ENCODE peak calls at places on chromosomes 12 and 14, in four cellular contexts. N is fibroblast of villous mesenchyme, M is fibroblast of pulmonary artery, P is lung. V is an unnamed sample.
A peak's percentile ranks its signal among the peaks of the same experiment; 100 is the strongest.

GRCh38 chr14:100037351-100037750 is 27.9 kb upstream of the EVL start:
- DNase-seq in N (peak; percentile 37), M (peak; percentile 67), P (no peak), V (peak; percentile 63)

GRCh38 chr12:85798122-85798521 is 38.1 kb downstream of the RASSF9 start:
- DNase-seq in N (no peak), M (no peak), P (no peak), V (no peak)

GRCh38 chr14:65927871-65928270 is 515.3 kb downstream of the FUT8 start:
- DNase-seq in N (no peak), M (no peak), P (no peak), V (no peak)

GRCh38 chr12:12804432-12804886 is 8.7 kb upstream of the DDX47 start:
- DNase-seq in N (peak; percentile 51), M (peak; percentile 55), P (no peak), V (peak; percentile 48)

GRCh38 chr12:96210376-96211055 is 16.3 kb downstream of the ELK3 start:
- DNase-seq in N (no peak), M (peak; percentile 36), P (no peak), V (no peak)

GRCh38 chr12:11827096-11827841 is 177.8 kb downstream of the ETV6 start:
- DNase-seq in N (peak; percentile 64), M (no peak), P (no peak), V (no peak)

GRCh38 chr14:22885975-22886374 is 3.0 kb downstream of the REM2 start:
- DNase-seq in N (no peak), M (no peak), P (no peak), V (no peak)

GRCh38 chr14:93984987-93985410 is 8.6 kb upstream of the ASB2 start:
- DNase-seq in N (peak; percentile 65), M (peak; percentile 59), P (no peak), V (peak; percentile 53)

GRCh38 chr14:75643985-75644384 is 16.7 kb downstream of the ERG28 start:
- DNase-seq in N (no peak), M (no peak), P (no peak), V (no peak)

GRCh38 chr14:92499216-92499615 is 14.4 kb upstream of the RIN3 start:
- DNase-seq in N (no peak), M (no peak), P (no peak), V (no peak)

GRCh38 chr12:50581226-50582184 is 76.7 kb downstream of the DIP2B start:
- DNase-seq in N (peak; percentile 36), M (peak; percentile 46), P (no peak), V (peak; percentile 45)

GRCh38 chr14:34331728-34332623 is 130.1 kb downstream of the SPTSSA start:
- DNase-seq in N (peak; percentile 55), M (peak; percentile 66), P (peak; percentile 74), V (peak; percentile 63)

GRCh38 chr14:105844047-105844630 is 317.8 kb downstream of the TMEM121 start:
- DNase-seq in N (no peak), M (no peak), P (no peak), V (no peak)

GRCh38 chr12:98653866-98654493 is 8.9 kb downstream of the APAF1 start:
- DNase-seq in N (peak; percentile 77), M (peak; percentile 81), P (no peak), V (peak; percentile 85)

GRCh38 chr12:113720629-113721028 is 245.5 kb downstream of the RBM19 start:
- DNase-seq in N (no peak), M (no peak), P (no peak), V (no peak)

GRCh38 chr14:69693823-69694729 is 72.9 kb upstream of the SRSF5 start:
- DNase-seq in N (no peak), M (peak; percentile 44), P (no peak), V (no peak)

GRCh38 chr12:42325776-42326465 is at the start of the genes PPHLN1 and ZCRB1:
- DNase-seq in N (peak; percentile 89), M (peak; percentile 77), P (peak; percentile 77), V (peak; percentile 93)

GRCh38 chr12:106987846-106988245 is 900 bp upstream of the MTERF2 start:
- DNase-seq in N (no peak), M (no peak), P (no peak), V (no peak)
- H3K4me3 ChIP-seq in N (no peak overlapping the region), M (no peak overlapping the region), P (no peak overlapping the region), V (peak overlapping the region; percentile 93)

DNA sequence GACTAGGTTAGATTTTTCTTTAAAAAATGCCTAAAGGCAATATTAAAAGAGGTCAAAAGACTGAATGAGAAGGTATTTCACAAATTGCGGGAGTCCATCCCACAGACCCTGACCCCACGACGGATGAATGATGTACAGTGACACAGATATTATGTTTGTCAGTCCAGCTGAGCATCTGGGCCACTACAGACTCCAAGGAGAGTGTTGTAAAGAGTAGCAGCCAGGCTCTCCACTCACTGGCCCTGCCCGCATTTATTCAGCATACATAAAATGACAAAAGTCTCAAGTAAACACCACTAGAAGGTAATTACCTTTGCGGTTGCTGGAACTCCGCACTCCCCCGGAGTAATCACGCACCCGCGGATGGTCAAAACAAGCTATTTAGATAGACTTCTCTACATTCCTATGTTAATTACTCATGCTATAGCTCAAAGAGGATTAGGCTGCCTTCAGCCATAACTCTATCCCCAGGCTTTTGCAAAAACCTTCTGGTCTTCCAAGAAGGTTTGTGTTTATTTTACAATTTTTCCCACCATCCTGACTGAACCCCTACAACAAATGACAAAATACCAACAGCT is 18.8 kb upstream of the STRAP start:
- DNase-seq in N (peak; percentile 63), M (no peak), P (no peak), V (peak; percentile 39)
- H3K4me3 ChIP-seq in N (no peak overlapping the region), M (no peak overlapping the region), P (no peak overlapping the region), V (no peak overlapping the region)

GRCh38 chr14:21099596-21099985 is 1.1 kb upstream of the ZNF219 start:
- DNase-seq in N (no peak), M (no peak), P (no peak), V (no peak)
- H3K4me3 ChIP-seq in N (no peak overlapping the region), M (no peak overlapping the region), P (no peak overlapping the region), V (peak overlapping the region; percentile 87)

DNA sequence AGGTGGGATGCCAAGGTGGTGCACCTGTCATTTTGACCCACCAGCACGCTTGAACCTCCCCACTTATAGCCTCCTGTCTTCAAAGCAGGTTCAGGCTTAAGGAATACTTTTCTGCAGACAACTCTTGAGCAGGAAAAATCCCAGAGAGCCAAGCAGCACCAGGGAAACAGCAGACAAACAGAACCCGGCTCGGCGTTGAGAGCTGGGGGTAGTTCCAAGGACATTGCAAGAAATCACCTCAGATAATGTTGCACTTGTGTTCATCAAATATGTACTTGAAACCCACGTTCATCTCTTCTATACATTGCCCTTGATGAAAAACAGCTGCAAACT is 203.6 kb downstream of the PPM1H start:
- DNase-seq in N (no peak), M (no peak), P (no peak), V (peak; percentile 53)
- H3K4me3 ChIP-seq in N (no peak overlapping the region), M (no peak overlapping the region), P (no peak overlapping the region), V (peak overlapping the region; percentile 47)

DNA sequence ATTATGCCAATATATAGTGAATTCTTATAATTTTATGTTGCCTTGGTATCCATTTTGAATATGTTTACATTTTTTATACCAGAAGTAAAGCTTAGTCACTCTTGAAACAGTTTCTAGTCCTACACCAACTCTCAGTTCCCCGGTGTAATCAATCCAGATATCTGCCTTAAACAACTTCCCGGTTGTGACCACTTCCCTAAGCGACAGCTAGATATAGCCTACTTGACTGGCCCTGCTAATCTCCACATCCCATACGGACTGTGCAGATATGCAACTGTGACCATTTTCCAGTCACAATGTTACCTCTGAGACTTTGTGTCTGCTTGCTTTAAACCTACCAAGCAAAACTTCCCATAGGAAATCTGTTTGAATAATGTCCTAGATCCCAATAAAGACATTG is 1551.5 kb upstream of the SEL1L start:
- DNase-seq in N (no peak), M (no peak), P (no peak), V (no peak)
- H3K4me3 ChIP-seq in N (no peak overlapping the region), M (no peak overlapping the region), P (no peak overlapping the region), V (no peak overlapping the region)

DNA sequence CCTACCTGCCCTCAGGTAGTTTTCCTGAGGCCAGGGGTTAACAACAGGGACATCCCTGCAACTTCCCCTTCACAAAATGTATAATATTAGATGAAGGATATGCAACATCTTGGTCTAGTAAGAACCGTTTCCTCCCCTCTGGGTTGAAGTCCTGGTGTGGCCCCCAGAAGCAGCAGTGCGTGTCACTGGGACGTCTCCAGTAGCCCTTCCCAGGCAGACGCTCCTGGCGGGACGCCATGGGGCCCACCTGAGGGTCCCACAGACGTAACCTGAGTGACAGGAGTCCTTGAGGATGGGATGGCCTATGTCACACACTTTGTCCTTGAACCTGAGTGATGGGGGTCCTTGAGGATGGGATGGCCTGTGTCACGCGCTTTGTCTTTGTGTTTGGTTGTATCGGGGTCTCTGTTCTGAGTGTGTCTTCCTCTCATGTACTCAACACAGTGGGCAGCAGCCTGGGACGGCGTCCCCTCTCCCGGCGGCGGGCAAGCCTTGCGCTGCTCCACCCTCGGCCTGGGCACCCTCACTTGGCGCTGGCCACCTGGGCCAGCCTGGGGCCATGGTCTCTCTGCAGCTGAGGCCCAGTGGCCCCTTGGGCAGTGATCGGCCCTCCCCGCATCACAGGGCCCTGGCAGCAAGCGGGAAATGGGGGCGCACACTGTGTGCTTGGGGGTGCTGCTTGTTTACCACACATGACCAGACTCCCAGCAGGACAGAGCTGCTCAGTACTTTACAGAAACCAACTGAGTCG is 14.3 kb upstream of the AMN start:
- DNase-seq in N (no peak), M (no peak), P (no peak), V (no peak)
- H3K4me3 ChIP-seq in N (no peak overlapping the region), M (no peak overlapping the region), P (no peak overlapping the region), V (no peak overlapping the region)

GRCh38 chr12:111905502-111905901 is 63.5 kb downstream of the MAPKAPK5 start:
- DNase-seq in N (no peak), M (no peak), P (no peak), V (no peak)
- H3K4me3 ChIP-seq in N (no peak overlapping the region), M (no peak overlapping the region), P (no peak overlapping the region), V (no peak overlapping the region)

GRCh38 chr12:120260607-120261006 is 4.9 kb downstream of the PXN start:
- DNase-seq in N (no peak), M (no peak), P (no peak), V (no peak)

GRCh38 chr12:120261951-120262851 is 3.3 kb downstream of the PXN start:
- DNase-seq in N (peak; percentile 51), M (no peak), P (no peak), V (no peak)

GRCh38 chr12:120258323-120258896 is 7.1 kb downstream of the PXN start:
- DNase-seq in N (no peak), M (no peak), P (no peak), V (no peak)

GRCh38 chr12:120257041-120257821 is 8.3 kb downstream of the PXN start:
- DNase-seq in N (peak; percentile 67), M (peak; percentile 98), P (no peak), V (peak; percentile 92)

DNA sequence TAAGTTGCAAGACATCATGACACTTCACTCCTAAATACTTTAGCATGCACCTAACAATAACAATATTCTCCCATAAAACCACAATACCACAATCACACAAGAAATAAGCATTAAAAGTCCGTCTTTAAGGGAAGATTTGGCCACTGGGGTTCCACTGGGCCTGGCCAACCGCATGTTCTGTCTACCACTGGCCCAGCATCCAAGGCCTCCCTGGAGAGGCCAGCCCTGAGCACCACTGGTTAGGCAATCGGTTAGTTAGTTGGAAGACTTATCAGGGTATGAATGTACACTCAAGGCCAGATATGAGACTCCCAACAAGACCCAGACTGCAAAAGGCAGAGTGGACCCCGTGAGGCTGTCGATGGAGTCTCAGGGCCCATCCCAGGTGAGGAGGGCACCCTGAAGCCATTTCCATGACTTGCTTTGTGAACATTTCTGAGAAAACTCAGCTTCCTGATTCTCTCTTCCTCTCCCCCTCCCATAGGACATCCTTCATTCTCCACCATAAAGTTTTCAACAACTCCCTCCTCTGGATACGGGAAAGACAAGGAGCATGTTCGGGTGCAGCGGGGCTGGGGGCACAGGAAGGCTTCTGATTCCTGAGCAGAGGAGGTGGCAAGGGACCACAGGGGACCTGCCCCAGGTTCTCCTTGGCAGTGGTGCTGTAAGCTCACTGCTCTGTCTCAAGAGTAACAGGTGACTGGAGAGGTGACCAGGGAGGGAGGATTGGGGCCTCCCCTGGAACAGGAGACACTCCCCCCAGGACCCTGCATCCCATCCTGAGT is 5.9 kb downstream of the PXN start:
- DNase-seq in N (peak; percentile 54), M (peak; percentile 52), P (no peak), V (no peak)
- H3K4me3 ChIP-seq in N (no peak overlapping the region), M (no peak overlapping the region), P (no peak overlapping the region), V (peak overlapping the region; percentile 32)